ENCODE peak calls at places on chromosomes 7 and 10, in six cellular contexts. Y is HCT116, E is pulmonary artery endothelial cell, O is AG09309, D is SJSA1, G is left cardiac atrium. U is an unnamed sample.

GRCh38 chr7:2266911-2267310 is 24.9 kb downstream of the NUDT1 start:
- DNase-seq in Y (no peak), E (no peak), O (no peak), D (peak; percentile 78), G (no peak), U (no peak)

GRCh38 chr7:6640246-6640721 is 3.2 kb downstream of the ZNF316 start:
- DNase-seq in Y (no peak), E (peak; percentile 8), O (no peak), D (no peak), G (peak; percentile 67), U (no peak)

GRCh38 chr10:7338469-7338868 is 72.4 kb downstream of the SFMBT2 start:
- DNase-seq in Y (no peak), E (no peak), O (no peak), D (no peak), G (no peak), U (no peak)

GRCh38 chr7:32660936-32661335 is 165.6 kb downstream of the AVL9 start:
- DNase-seq in Y (no peak), E (no peak), O (no peak), D (no peak), G (no peak), U (no peak)

GRCh38 chr7:74420006-74420405 is 33.7 kb upstream of the GTF2IRD1 start:
- DNase-seq in Y (no peak), E (no peak), O (no peak), D (no peak), G (no peak), U (no peak)

GRCh38 chr7:8147760-8148463 is 114.1 kb downstream of the ICA1 start:
- DNase-seq in Y (no peak), E (no peak), O (no peak), D (no peak), G (no peak), U (no peak)

GRCh38 chr10:116241642-116242405 is 31.2 kb downstream of the GFRA1 start:
- DNase-seq in Y (no peak), E (no peak), O (no peak), D (no peak), G (no peak), U (no peak)

GRCh38 chr10:118442032-118442431 is 99.9 kb upstream of the FAM204A start:
- DNase-seq in Y (no peak), E (no peak), O (no peak), D (no peak), G (no peak), U (no peak)

GRCh38 chr10:71294091-71294561 is 24.9 kb upstream of the SLC29A3 start:
- DNase-seq in Y (no peak), E (no peak), O (no peak), D (no peak), G (no peak), U (no peak)

GRCh38 chr10:131555406-131555805 is 243.9 kb upstream of the TCERG1L start:
- DNase-seq in Y (no peak), E (no peak), O (no peak), D (no peak), G (no peak), U (no peak)

GRCh38 chr7:43491984-43492383 is 90.9 kb upstream of the STK17A start:
- DNase-seq in Y (no peak), E (no peak), O (peak; percentile 8), D (peak; percentile 34), G (no peak), U (no peak)

GRCh38 chr7:20894806-20895205 is 108.1 kb upstream of the SP8 start:
- DNase-seq in Y (no peak), E (no peak), O (no peak), D (peak; percentile 48), G (no peak), U (no peak)

GRCh38 chr7:116316838-116317612 is 106.7 kb downstream of the TES start:
- DNase-seq in Y (peak; percentile 99), E (peak; percentile 100), O (peak; percentile 95), D (peak; percentile 92), G (peak; percentile 64), U (peak; percentile 77)

GRCh38 chr10:95998274-95998673 is 45.1 kb upstream of the CCNJ start:
- DNase-seq in Y (no peak), E (no peak), O (no peak), D (no peak), G (no peak), U (no peak)

GRCh38 chr7:43669286-43670081 is 59.8 kb downstream of the COA1 start:
- DNase-seq in Y (no peak), E (no peak), O (no peak), D (no peak), G (no peak), U (no peak)

GRCh38 chr10:70694410-70695179 is 22.3 kb downstream of the ADAMTS14 start:
- DNase-seq in Y (no peak), E (no peak), O (peak; percentile 64), D (no peak), G (no peak), U (no peak)

GRCh38 chr7:376306-376969 is 86.5 kb downstream of the FOXL3 start:
- DNase-seq in Y (no peak), E (no peak), O (no peak), D (no peak), G (peak; percentile 12), U (no peak)

GRCh38 chr10:98361131-98361633 is 53.8 kb downstream of the PYROXD2 start:
- DNase-seq in Y (no peak), E (peak; percentile 44), O (peak; percentile 100), D (no peak), G (peak; percentile 91), U (peak; percentile 68)

GRCh38 chr7:51344406-51344805 is 27.8 kb upstream of the COBL start:
- DNase-seq in Y (no peak), E (no peak), O (no peak), D (no peak), G (no peak), U (no peak)

GRCh38 chr10:60042959-60043358 is 136.6 kb upstream of the CCDC6 start:
- DNase-seq in Y (no peak), E (no peak), O (no peak), D (no peak), G (no peak), U (no peak)

GRCh38 chr7:91344911-91345310 is 80.7 kb downstream of the FZD1 start:
- DNase-seq in Y (no peak), E (no peak), O (no peak), D (no peak), G (no peak), U (no peak)

GRCh38 chr7:113159746-113160339 is 41.5 kb upstream of the SMIM30 start:
- DNase-seq in Y (peak; percentile 39), E (no peak), O (peak; percentile 4), D (peak; percentile 16), G (no peak), U (no peak)

GRCh38 chr7:130650616-130651015 is 17.9 kb downstream of the COPG2 start:
- DNase-seq in Y (no peak), E (no peak), O (no peak), D (no peak), G (no peak), U (no peak)

GRCh38 chr10:78852856-78853255 is 215.9 kb upstream of the ZMIZ1 start:
- DNase-seq in Y (peak; percentile 18), E (no peak), O (no peak), D (no peak), G (no peak), U (no peak)

GRCh38 chr7:128201690-128202085 is 39.4 kb upstream of the LEP start:
- DNase-seq in Y (no peak), E (no peak), O (no peak), D (no peak), G (no peak), U (no peak)

GRCh38 chr10:114526497-114527238 is 122.4 kb upstream of the AFAP1L2 start:
- DNase-seq in Y (peak; percentile 95), E (no peak), O (peak; percentile 46), D (peak; percentile 56), G (peak; percentile 65), U (peak; percentile 95)

GRCh38 chr10:78732381-78732780 is 336.4 kb upstream of the ZMIZ1 start:
- DNase-seq in Y (no peak), E (no peak), O (no peak), D (no peak), G (no peak), U (no peak)

GRCh38 chr10:119526606-119527592 is 15.6 kb downstream of the RGS10 start:
- DNase-seq in Y (no peak), E (no peak), O (no peak), D (no peak), G (no peak), U (no peak)

GRCh38 chr7:27587429-27587828 is 75.3 kb downstream of the HIBADH start:
- DNase-seq in Y (no peak), E (no peak), O (no peak), D (no peak), G (no peak), U (no peak)

GRCh38 chr10:91312031-91312733 is 91.7 kb downstream of the PCGF5 start:
- DNase-seq in Y (no peak), E (no peak), O (no peak), D (no peak), G (no peak), U (no peak)

GRCh38 chr7:92415225-92415624 is 32.1 kb upstream of the GATAD1 start:
- DNase-seq in Y (no peak), E (no peak), O (no peak), D (no peak), G (no peak), U (no peak)

GRCh38 chr7:54663603-54664234 is 95.3 kb downstream of the SEC61G start:
- DNase-seq in Y (no peak), E (no peak), O (no peak), D (no peak), G (no peak), U (no peak)

GRCh38 chr10:78405781-78406180 is 372.1 kb downstream of the RPS24 start:
- DNase-seq in Y (no peak), E (no peak), O (no peak), D (no peak), G (no peak), U (no peak)